ENCODE peak calls at places on chromosomes 4 and X, in seven cellular contexts. Y, U, M, P, A, L and F are unnamed samples. For H3K9me3, the result is how much of the 10 kb centered on the place peaks cover.

GRCh38 chr4:147822128-147822527 is 90.2 kb downstream of the ARHGAP10 start:
- DNase-seq in Y (no peak), L (no peak), U (no peak), P (peak), A (peak), M (no peak), F (no peak)

GRCh38 chr4:175531405-175532091 is 280.5 kb downstream of the GPM6A start:
- DNase-seq in L (no peak), P (peak), M (no peak), Y (no peak), A (peak), U (no peak), F (no peak)

GRCh38 chrX:123464709-123465108 is 268.1 kb downstream of the THOC2 start:
- DNase-seq in U (no peak), A (no peak), M (no peak), L (no peak), P (no peak), Y (no peak), F (no peak)

GRCh38 chr4:7029212-7029611 is 14.0 kb upstream of the TADA2B start:
- DNase-seq in P (no peak), A (no peak), L (no peak), U (no peak), Y (no peak), M (no peak), F (no peak)

GRCh38 chr4:3443750-3444309 is 2.1 kb downstream of the HGFAC start:
- DNase-seq in A (no peak), Y (no peak), P (no peak), M (no peak), U (no peak), L (no peak), F (no peak)

GRCh38 chr4:176548571-176548970 is 228.8 kb downstream of the SPCS3 start:
- DNase-seq in Y (no peak), U (no peak), A (peak), L (no peak), M (no peak), P (peak), F (no peak)

GRCh38 chrX:18422325-18422724 is 3.1 kb upstream of the CDKL5 start:
- DNase-seq in M (no peak), P (peak), Y (no peak), U (no peak), L (no peak), A (peak), F (no peak)

GRCh38 chrX:39492495-39493162 is 605.1 kb downstream of the BCOR start:
- DNase-seq in A (no peak), L (no peak), U (no peak), Y (no peak), M (no peak), P (no peak), F (no peak)

GRCh38 chrX:114717921-114718320 is 134.0 kb downstream of the HTR2C start:
- DNase-seq in U (peak), L (peak), P (no peak), A (no peak), M (no peak), Y (no peak), F (no peak)

GRCh38 chr4:77600521-77601451 is 4.8 kb upstream of the CXCL13 start:
- DNase-seq in A (peak), U (peak), Y (no peak), M (peak), P (peak), L (peak), F (no peak)

GRCh38 chrX:40871385-40872082 is 136.2 kb upstream of the MED14 start:
- DNase-seq in U (no peak), M (no peak), P (peak), A (peak), L (no peak), Y (no peak), F (no peak)

GRCh38 chr4:113160548-113160947 is 111.1 kb downstream of the ANK2 start:
- DNase-seq in P (no peak), A (no peak), U (no peak), Y (no peak), M (no peak), L (no peak), F (no peak)
- H3K9me3 ChIP-seq in P (under half), A (under half), U (under half), Y (under half), M (under half), L (under half), F (under half)

DNA sequence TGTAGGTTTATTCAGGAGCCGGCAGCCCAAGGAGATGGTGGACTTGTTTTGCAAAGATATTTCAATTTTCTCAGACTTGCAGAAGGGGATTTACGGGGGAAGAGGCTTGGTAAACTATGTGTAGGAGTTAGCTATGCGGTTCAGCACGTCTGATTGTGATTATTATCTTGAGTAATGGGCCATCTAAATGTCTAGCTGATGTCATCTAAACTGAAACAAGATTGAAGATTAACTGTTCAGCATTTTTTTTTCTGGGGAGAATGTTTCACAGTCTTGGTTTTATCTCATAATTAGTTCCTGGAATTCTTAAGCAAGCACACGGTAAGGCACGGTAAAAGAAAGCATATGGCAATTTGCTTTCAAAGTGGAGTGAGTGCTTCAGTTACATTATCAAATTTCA is 207.3 kb upstream of the CXorf51B start:
- DNase-seq in Y (no peak), L (no peak), U (no peak), P (no peak), M (no peak), A (no peak), F (no peak)
- H3K9me3 ChIP-seq in Y (under half), L (under half), U (under half), P (under half), M (under half), A (under half), F (under half)

GRCh38 chr4:148866666-148867065 is 424.5 kb upstream of the NR3C2 start:
- DNase-seq in M (no peak), Y (no peak), L (no peak), A (no peak), U (no peak), P (no peak), F (no peak)
- H3K9me3 ChIP-seq in M (under half), Y (under half), L (under half), A (under half), U (under half), P (under half), F (under half)

DNA sequence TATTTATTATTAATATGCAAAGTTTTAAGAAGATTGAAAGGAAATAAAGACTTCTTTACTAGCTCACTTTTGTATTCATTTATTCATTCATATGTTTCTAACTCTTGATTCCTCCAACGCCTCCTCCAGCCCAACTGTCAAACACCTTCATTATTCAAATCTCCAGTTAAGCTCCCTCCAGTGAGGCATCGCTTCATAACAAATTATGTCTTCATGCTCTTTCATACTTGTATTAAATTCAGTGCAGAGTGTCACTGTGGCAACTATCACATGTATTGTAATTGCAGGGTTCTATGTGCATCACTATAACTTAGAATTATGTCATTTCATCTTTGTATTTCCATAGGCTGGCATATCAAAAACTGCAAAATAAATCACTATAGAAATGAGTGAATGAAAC is 1394.2 kb upstream of the PCDH7 start:
- DNase-seq in A (no peak), Y (no peak), L (no peak), U (no peak), P (no peak), M (no peak), F (no peak)
- H3K9me3 ChIP-seq in A (under half), Y (under half), L (under half), U (under half), P (under half), M (under half), F (under half)

GRCh38 chr4:14644568-14645282 is 357.6 kb upstream of the CPEB2 start:
- DNase-seq in Y (no peak), A (no peak), U (no peak), L (no peak), M (no peak), P (no peak), F (no peak)
- H3K9me3 ChIP-seq in Y (under half), A (under half), U (under half), L (under half), M (under half), P (under half), F (under half)